ENCODE peak calls at places on chromosomes 2 and 18, in ten cellular contexts. One of them, this sample, is unnamed.
A peak's percentile ranks its signal among the peaks of the same experiment; 100 is the strongest.

GRCh38 chr18:7568426-7568825 is 1.3 kb downstream of the PTPRM start:
- DNase-seq in uterus: peak; percentile 28
- DNase-seq in transverse colon: peak; percentile 9
- DNase-seq in right lobe of liver: peak; percentile 58
- DNase-seq in left ventricle myocardium inferior: peak; percentile 44
- DNase-seq in PC-3: peak; percentile 28
- DNase-seq in GM23338: peak; percentile 76
- DNase-seq in adrenal gland: peak; percentile 52
- DNase-seq in thoracic aorta: no peak
- DNase-seq in esophagus squamous epithelium: no peak
- DNase-seq in this sample: peak; percentile 84

GRCh38 chr2:113762377-113763118 is 6.1 kb upstream of the SLC35F5 start:
- DNase-seq in uterus: no peak
- DNase-seq in transverse colon: no peak
- DNase-seq in right lobe of liver: no peak
- DNase-seq in left ventricle myocardium inferior: no peak
- DNase-seq in PC-3: peak; percentile 23
- DNase-seq in GM23338: peak; percentile 38
- DNase-seq in adrenal gland: no peak
- DNase-seq in thoracic aorta: no peak
- DNase-seq in esophagus squamous epithelium: no peak
- DNase-seq in this sample: no peak

GRCh38 chr2:46117994-46118393 is 179.2 kb upstream of the EPAS1 start:
- DNase-seq in uterus: no peak
- DNase-seq in transverse colon: no peak
- DNase-seq in right lobe of liver: no peak
- DNase-seq in left ventricle myocardium inferior: no peak
- DNase-seq in PC-3: no peak
- DNase-seq in GM23338: no peak
- DNase-seq in adrenal gland: no peak
- DNase-seq in thoracic aorta: no peak
- DNase-seq in esophagus squamous epithelium: no peak
- DNase-seq in this sample: no peak

GRCh38 chr18:59881728-59882685 is 17.8 kb upstream of the PMAIP1 start:
- DNase-seq in uterus: no peak
- DNase-seq in transverse colon: peak; percentile 52
- DNase-seq in right lobe of liver: no peak
- DNase-seq in left ventricle myocardium inferior: no peak
- DNase-seq in PC-3: peak; percentile 74
- DNase-seq in GM23338: no peak
- DNase-seq in adrenal gland: no peak
- DNase-seq in thoracic aorta: no peak
- DNase-seq in esophagus squamous epithelium: no peak
- DNase-seq in this sample: peak; percentile 67

GRCh38 chr2:19371996-19372582 is 13.7 kb upstream of the OSR1 start:
- DNase-seq in uterus: no peak
- DNase-seq in transverse colon: no peak
- DNase-seq in right lobe of liver: no peak
- DNase-seq in left ventricle myocardium inferior: no peak
- DNase-seq in PC-3: no peak
- DNase-seq in GM23338: no peak
- DNase-seq in adrenal gland: no peak
- DNase-seq in thoracic aorta: no peak
- DNase-seq in esophagus squamous epithelium: no peak
- DNase-seq in this sample: peak; percentile 52

GRCh38 chr2:144320491-144320890 is 199.4 kb downstream of the ZEB2 start:
- DNase-seq in uterus: no peak
- DNase-seq in transverse colon: no peak
- DNase-seq in right lobe of liver: no peak
- DNase-seq in left ventricle myocardium inferior: no peak
- DNase-seq in PC-3: peak; percentile 78
- DNase-seq in GM23338: no peak
- DNase-seq in adrenal gland: no peak
- DNase-seq in thoracic aorta: peak; percentile 8
- DNase-seq in esophagus squamous epithelium: no peak
- DNase-seq in this sample: no peak

GRCh38 chr2:216713691-216714411 is 18.5 kb upstream of the IGFBP5 start:
- DNase-seq in uterus: peak; percentile 78
- DNase-seq in transverse colon: no peak
- DNase-seq in right lobe of liver: no peak
- DNase-seq in left ventricle myocardium inferior: peak; percentile 73
- DNase-seq in PC-3: peak; percentile 88
- DNase-seq in GM23338: no peak
- DNase-seq in adrenal gland: no peak
- DNase-seq in thoracic aorta: peak; percentile 60
- DNase-seq in esophagus squamous epithelium: no peak
- DNase-seq in this sample: peak; percentile 91

GRCh38 chr18:46723856-46724415 is 32.9 kb downstream of the ST8SIA5 start:
- DNase-seq in uterus: no peak
- DNase-seq in transverse colon: no peak
- DNase-seq in right lobe of liver: no peak
- DNase-seq in left ventricle myocardium inferior: no peak
- DNase-seq in PC-3: no peak
- DNase-seq in GM23338: no peak
- DNase-seq in adrenal gland: no peak
- DNase-seq in thoracic aorta: no peak
- DNase-seq in esophagus squamous epithelium: no peak
- DNase-seq in this sample: no peak

DNA sequence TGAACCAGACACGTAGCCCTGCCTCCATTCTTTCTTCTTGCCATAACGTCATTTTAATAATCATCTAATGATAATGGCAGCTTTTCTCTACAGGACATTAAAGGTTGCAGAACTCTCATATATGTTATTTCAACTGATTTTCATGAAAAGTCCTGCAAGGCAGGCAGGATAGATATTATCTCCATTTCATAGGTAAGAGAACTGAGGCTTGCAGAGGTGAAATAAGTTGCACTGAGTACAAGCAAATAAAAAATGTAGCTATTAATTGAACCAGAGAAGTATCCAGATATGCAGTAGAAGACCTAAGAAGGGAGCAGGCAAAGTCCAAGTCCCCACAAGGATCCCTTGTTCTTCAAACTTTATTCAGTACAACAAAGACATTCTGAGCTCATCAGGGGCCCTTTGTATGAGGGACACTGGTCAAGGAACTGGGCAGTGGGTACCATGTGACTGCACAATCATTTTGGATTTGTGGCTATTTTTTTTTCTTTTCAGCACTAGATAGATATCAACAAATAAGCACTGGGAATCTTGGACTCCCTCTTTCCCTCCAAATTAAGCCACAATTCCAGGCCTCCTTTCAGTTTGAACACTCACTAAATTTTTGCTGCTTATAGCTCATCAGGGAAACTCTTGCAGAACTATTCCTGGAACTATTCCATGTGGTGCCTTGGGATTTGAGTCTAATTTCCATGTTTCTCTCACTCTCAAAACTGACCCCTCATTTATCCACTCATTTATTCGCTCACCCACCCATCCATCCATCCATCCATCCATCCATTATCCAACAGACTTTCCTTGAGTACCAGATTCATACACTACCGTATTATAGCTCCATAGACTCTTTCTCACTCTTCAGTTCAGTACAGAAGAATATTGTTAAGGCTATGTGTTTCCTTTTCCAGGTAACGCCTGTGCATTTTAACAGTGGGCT is 44.6 kb downstream of the APOB start:
- DNase-seq in uterus: no peak
- DNase-seq in transverse colon: no peak
- DNase-seq in right lobe of liver: no peak
- DNase-seq in left ventricle myocardium inferior: no peak
- DNase-seq in PC-3: no peak
- DNase-seq in GM23338: no peak
- DNase-seq in adrenal gland: no peak
- DNase-seq in thoracic aorta: no peak
- DNase-seq in esophagus squamous epithelium: no peak
- DNase-seq in this sample: no peak
- H3K27ac ChIP-seq in uterus: no peak overlapping the region
- H3K27ac ChIP-seq in transverse colon: no peak overlapping the region
- H3K27ac ChIP-seq in right lobe of liver: peak overlapping the region; percentile 19
- H3K27ac ChIP-seq in left ventricle myocardium inferior: no peak overlapping the region
- H3K27ac ChIP-seq in PC-3: no peak overlapping the region
- H3K27ac ChIP-seq in GM23338: no peak overlapping the region
- H3K27ac ChIP-seq in adrenal gland: no peak overlapping the region
- H3K27ac ChIP-seq in thoracic aorta: no peak overlapping the region
- H3K27ac ChIP-seq in esophagus squamous epithelium: no peak overlapping the region
- H3K27ac ChIP-seq in this sample: no peak overlapping the region

GRCh38 chr2:170504820-170505145 is 210.4 kb upstream of the SP5 start:
- DNase-seq in uterus: no peak
- DNase-seq in transverse colon: no peak
- DNase-seq in right lobe of liver: no peak
- DNase-seq in left ventricle myocardium inferior: no peak
- DNase-seq in PC-3: no peak
- DNase-seq in GM23338: no peak
- DNase-seq in adrenal gland: no peak
- DNase-seq in thoracic aorta: no peak
- DNase-seq in esophagus squamous epithelium: no peak
- DNase-seq in this sample: no peak

GRCh38 chr2:170505631-170506270 is 209.4 kb upstream of the SP5 start:
- DNase-seq in uterus: peak; percentile 91
- DNase-seq in transverse colon: peak; percentile 40
- DNase-seq in right lobe of liver: no peak
- DNase-seq in left ventricle myocardium inferior: peak; percentile 66
- DNase-seq in PC-3: no peak
- DNase-seq in GM23338: peak; percentile 27
- DNase-seq in adrenal gland: no peak
- DNase-seq in thoracic aorta: no peak
- DNase-seq in esophagus squamous epithelium: no peak
- DNase-seq in this sample: peak; percentile 21

GRCh38 chr2:170503563-170503962 is 211.6 kb upstream of the SP5 start:
- DNase-seq in uterus: no peak
- DNase-seq in transverse colon: no peak
- DNase-seq in right lobe of liver: no peak
- DNase-seq in left ventricle myocardium inferior: no peak
- DNase-seq in PC-3: no peak
- DNase-seq in GM23338: no peak
- DNase-seq in adrenal gland: no peak
- DNase-seq in thoracic aorta: no peak
- DNase-seq in esophagus squamous epithelium: no peak
- DNase-seq in this sample: no peak

GRCh38 chr2:170502400-170503135 is 212.6 kb upstream of the SP5 start:
- DNase-seq in uterus: no peak
- DNase-seq in transverse colon: no peak
- DNase-seq in right lobe of liver: no peak
- DNase-seq in left ventricle myocardium inferior: no peak
- DNase-seq in PC-3: no peak
- DNase-seq in GM23338: peak; percentile 72
- DNase-seq in adrenal gland: no peak
- DNase-seq in thoracic aorta: no peak
- DNase-seq in esophagus squamous epithelium: no peak
- DNase-seq in this sample: no peak

GRCh38 chr2:170503971-170504819 is 210.9 kb upstream of the SP5 start:
- DNase-seq in uterus: no peak
- DNase-seq in transverse colon: no peak
- DNase-seq in right lobe of liver: no peak
- DNase-seq in left ventricle myocardium inferior: no peak
- DNase-seq in PC-3: no peak
- DNase-seq in GM23338: peak; percentile 40
- DNase-seq in adrenal gland: no peak
- DNase-seq in thoracic aorta: no peak
- DNase-seq in esophagus squamous epithelium: no peak
- DNase-seq in this sample: no peak
- H3K4me3 ChIP-seq in uterus: no peak overlapping the region
- H3K4me3 ChIP-seq in transverse colon: no peak overlapping the region
- H3K4me3 ChIP-seq in right lobe of liver: no peak overlapping the region
- H3K4me3 ChIP-seq in left ventricle myocardium inferior: no peak overlapping the region
- H3K4me3 ChIP-seq in PC-3: no peak overlapping the region
- H3K4me3 ChIP-seq in GM23338: peak overlapping the region; percentile 23
- H3K4me3 ChIP-seq in adrenal gland: no peak overlapping the region
- H3K4me3 ChIP-seq in thoracic aorta: no peak overlapping the region
- H3K4me3 ChIP-seq in esophagus squamous epithelium: no peak overlapping the region
- H3K4me3 ChIP-seq in this sample: no peak overlapping the region

GRCh38 chr2:6828299-6828584 is 37.5 kb downstream of the CMPK2 start:
- DNase-seq in uterus: no peak
- DNase-seq in transverse colon: no peak
- DNase-seq in right lobe of liver: no peak
- DNase-seq in left ventricle myocardium inferior: no peak
- DNase-seq in PC-3: peak; percentile 46
- DNase-seq in GM23338: peak; percentile 65
- DNase-seq in adrenal gland: no peak
- DNase-seq in thoracic aorta: no peak
- DNase-seq in esophagus squamous epithelium: no peak
- DNase-seq in this sample: no peak
- TF ChIP-seq CTCF in uterus: peak; percentile 61
- TF ChIP-seq CTCF in transverse colon: peak; percentile 48
- TF ChIP-seq CTCF in right lobe of liver: peak; percentile 44
- TF ChIP-seq CTCF in left ventricle myocardium inferior: peak; percentile 67
- TF ChIP-seq CTCF in PC-3: peak; percentile 67
- TF ChIP-seq CTCF in GM23338: peak; percentile 70
- TF ChIP-seq CTCF in adrenal gland: peak; percentile 35
- TF ChIP-seq CTCF in thoracic aorta: no peak
- TF ChIP-seq CTCF in esophagus squamous epithelium: no peak
- TF ChIP-seq CTCF in this sample: peak; percentile 46

GRCh38 chr2:157853211-157853610 is 22.9 kb downstream of the ACVR1 start:
- DNase-seq in uterus: no peak
- DNase-seq in transverse colon: no peak
- DNase-seq in right lobe of liver: no peak
- DNase-seq in left ventricle myocardium inferior: no peak
- DNase-seq in PC-3: no peak
- DNase-seq in GM23338: no peak
- DNase-seq in adrenal gland: no peak
- DNase-seq in thoracic aorta: no peak
- DNase-seq in esophagus squamous epithelium: no peak
- DNase-seq in this sample: no peak

GRCh38 chr2:157853820-157854219 is 22.3 kb downstream of the ACVR1 start:
- DNase-seq in uterus: no peak
- DNase-seq in transverse colon: no peak
- DNase-seq in right lobe of liver: no peak
- DNase-seq in left ventricle myocardium inferior: no peak
- DNase-seq in PC-3: no peak
- DNase-seq in GM23338: no peak
- DNase-seq in adrenal gland: no peak
- DNase-seq in thoracic aorta: no peak
- DNase-seq in esophagus squamous epithelium: no peak
- DNase-seq in this sample: no peak

GRCh38 chr2:157857881-157858280 is 18.2 kb downstream of the ACVR1 start:
- DNase-seq in uterus: no peak
- DNase-seq in transverse colon: no peak
- DNase-seq in right lobe of liver: no peak
- DNase-seq in left ventricle myocardium inferior: no peak
- DNase-seq in PC-3: peak; percentile 91
- DNase-seq in GM23338: no peak
- DNase-seq in adrenal gland: no peak
- DNase-seq in thoracic aorta: no peak
- DNase-seq in esophagus squamous epithelium: no peak
- DNase-seq in this sample: no peak

GRCh38 chr2:157858846-157859245 is 17.3 kb downstream of the ACVR1 start:
- DNase-seq in uterus: no peak
- DNase-seq in transverse colon: no peak
- DNase-seq in right lobe of liver: no peak
- DNase-seq in left ventricle myocardium inferior: no peak
- DNase-seq in PC-3: no peak
- DNase-seq in GM23338: no peak
- DNase-seq in adrenal gland: no peak
- DNase-seq in thoracic aorta: no peak
- DNase-seq in esophagus squamous epithelium: no peak
- DNase-seq in this sample: no peak

DNA sequence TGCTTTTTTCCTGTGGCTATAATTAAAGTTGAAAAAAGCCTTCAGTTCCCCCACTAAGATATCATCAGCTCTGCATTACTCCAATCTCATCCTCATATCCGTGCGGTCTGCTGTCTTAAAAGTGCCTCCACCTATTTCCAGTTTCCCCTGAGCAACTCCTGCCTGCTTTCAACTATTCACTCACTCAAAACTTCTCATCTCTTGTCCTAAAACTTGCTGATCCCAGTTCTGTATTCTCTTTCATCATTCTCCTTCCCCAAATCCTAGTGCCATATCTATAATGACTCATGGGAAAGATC is 20.0 kb downstream of the ACVR1 start:
- DNase-seq in uterus: no peak
- DNase-seq in transverse colon: no peak
- DNase-seq in right lobe of liver: no peak
- DNase-seq in left ventricle myocardium inferior: no peak
- DNase-seq in PC-3: no peak
- DNase-seq in GM23338: no peak
- DNase-seq in adrenal gland: no peak
- DNase-seq in thoracic aorta: no peak
- DNase-seq in esophagus squamous epithelium: no peak
- DNase-seq in this sample: no peak
- H3K27ac ChIP-seq in uterus: no peak overlapping the region
- H3K27ac ChIP-seq in transverse colon: no peak overlapping the region
- H3K27ac ChIP-seq in right lobe of liver: no peak overlapping the region
- H3K27ac ChIP-seq in left ventricle myocardium inferior: no peak overlapping the region
- H3K27ac ChIP-seq in PC-3: peak overlapping the region; percentile 97
- H3K27ac ChIP-seq in GM23338: no peak overlapping the region
- H3K27ac ChIP-seq in adrenal gland: no peak overlapping the region
- H3K27ac ChIP-seq in thoracic aorta: no peak overlapping the region
- H3K27ac ChIP-seq in esophagus squamous epithelium: no peak overlapping the region
- H3K27ac ChIP-seq in this sample: no peak overlapping the region